ENCODE peak calls at places on chromosomes 1 and 21, in seven cellular contexts. R, K, F, Y, L, V and T are unnamed samples.

GRCh38 chr1:36821386-36821785 is 212.9 kb downstream of the GRIK3 start:
- DNase-seq in R (no peak), K (no peak), F (no peak), Y (no peak), L (no peak), V (no peak), T (no peak)

GRCh38 chr1:7278045-7278444 is 492.8 kb downstream of the CAMTA1 start:
- DNase-seq in R (no peak), K (no peak), F (no peak), Y (no peak), L (no peak), V (no peak), T (no peak)

GRCh38 chr1:184445997-184446396 is 59.2 kb downstream of the C1orf21 start:
- DNase-seq in R (no peak), K (no peak), F (no peak), Y (no peak), L (no peak), V (no peak), T (no peak)

GRCh38 chr1:36342426-36343185 is 19.2 kb upstream of the EVA1B start:
- DNase-seq in R (peak), K (peak), F (peak), Y (peak), L (peak), V (no peak), T (peak)

GRCh38 chr1:55217226-55217996 is 2.2 kb upstream of the USP24 start:
- DNase-seq in R (no peak), K (no peak), F (no peak), Y (no peak), L (no peak), V (no peak), T (no peak)

GRCh38 chr1:89900323-89900722 is 79.5 kb downstream of the LRRC8D start:
- DNase-seq in R (no peak), K (no peak), F (no peak), Y (no peak), L (no peak), V (no peak), T (no peak)

GRCh38 chr1:101338714-101339430 is 102.1 kb downstream of the S1PR1 start:
- DNase-seq in R (no peak), K (no peak), F (peak), Y (no peak), L (no peak), V (no peak), T (no peak)

GRCh38 chr1:171084879-171085278 is 5.8 kb upstream of the FMO3 start:
- DNase-seq in R (no peak), K (no peak), F (peak), Y (no peak), L (no peak), V (no peak), T (no peak)

GRCh38 chr1:113792986-113793385 is 19.3 kb downstream of the RSBN1 start:
- DNase-seq in R (no peak), K (no peak), F (peak), Y (peak), L (no peak), V (no peak), T (peak)

GRCh38 chr1:112618114-112618720 is 724 bp downstream of the ST7L start:
- DNase-seq in R (no peak), K (no peak), F (peak), Y (peak), L (no peak), V (no peak), T (no peak)

GRCh38 chr1:32014937-32015363 is 1.3 kb downstream of the KHDRBS1 start:
- DNase-seq in R (no peak), K (no peak), F (no peak), Y (no peak), L (no peak), V (no peak), T (no peak)

GRCh38 chr1:81071072-81071858 is 729.5 kb upstream of the ADGRL2 start:
- DNase-seq in R (no peak), K (no peak), F (no peak), Y (no peak), L (no peak), V (no peak), T (no peak)

GRCh38 chr1:186122837-186123236 is 252.2 kb downstream of the TPR start:
- DNase-seq in R (no peak), K (no peak), F (no peak), Y (no peak), L (no peak), V (no peak), T (no peak)

GRCh38 chr1:31745898-31746668 is 18.1 kb downstream of the ADGRB2 start:
- DNase-seq in R (no peak), K (no peak), F (no peak), Y (no peak), L (no peak), V (no peak), T (no peak)

GRCh38 chr1:221722254-221723017 is 19.5 kb downstream of the DUSP10 start:
- DNase-seq in R (no peak), K (no peak), F (no peak), Y (no peak), L (no peak), V (no peak), T (no peak)

GRCh38 chr1:27004471-27005165 is 8.0 kb downstream of the TENT5B start:
- DNase-seq in R (peak), K (no peak), F (no peak), Y (no peak), L (no peak), V (no peak), T (peak)

GRCh38 chr21:35352066-35352770 is 303.1 kb upstream of the RUNX1 start:
- DNase-seq in R (no peak), K (no peak), F (peak), Y (peak), L (no peak), V (no peak), T (peak)

GRCh38 chr1:76690784-76691183 is 176.5 kb upstream of the ST6GALNAC5 start:
- DNase-seq in R (no peak), K (no peak), F (no peak), Y (peak), L (no peak), V (no peak), T (no peak)

GRCh38 chr1:202105571-202106339 is 17.0 kb upstream of the GPR37L1 start:
- DNase-seq in R (peak), K (no peak), F (peak), Y (peak), L (no peak), V (no peak), T (peak)

GRCh38 chr21:27796106-27796505 is 829.2 kb upstream of the ADAMTS5 start:
- DNase-seq in R (peak), K (no peak), F (peak), Y (peak), L (no peak), V (no peak), T (no peak)

GRCh38 chr1:31595836-31596736 is 19.8 kb downstream of the TINAGL1 start:
- DNase-seq in R (no peak), K (no peak), F (no peak), Y (no peak), L (no peak), V (no peak), T (no peak)

GRCh38 chr1:157626099-157626498 is 28.2 kb upstream of the FCRL4 start:
- DNase-seq in R (peak), K (no peak), F (no peak), Y (no peak), L (peak), V (no peak), T (no peak)

GRCh38 chr21:32007461-32007860 is 134.6 kb downstream of the HUNK start:
- DNase-seq in R (no peak), K (no peak), F (no peak), Y (peak), L (no peak), V (no peak), T (no peak)

GRCh38 chr1:15757016-15757543 is 1.5 kb upstream of the FBLIM1 start:
- DNase-seq in R (no peak), K (no peak), F (no peak), Y (no peak), L (no peak), V (no peak), T (no peak)

GRCh38 chr1:48775817-48776399 is 783 bp downstream of the BEND5 start:
- DNase-seq in R (no peak), K (no peak), F (no peak), Y (no peak), L (no peak), V (no peak), T (no peak)

GRCh38 chr1:166032901-166033371 is 133.9 kb downstream of the FAM78B start:
- DNase-seq in R (no peak), K (no peak), F (no peak), Y (no peak), L (no peak), V (no peak), T (no peak)

GRCh38 chr1:1421907-1422464 is 910 bp upstream of the ANKRD65 start:
- DNase-seq in R (no peak), K (no peak), F (no peak), Y (no peak), L (no peak), V (no peak), T (no peak)

GRCh38 chr21:44399955-44400790 is 46.8 kb downstream of the TRPM2 start:
- DNase-seq in R (no peak), K (no peak), F (no peak), Y (no peak), L (no peak), V (no peak), T (no peak)

GRCh38 chr1:17211377-17211776 is 6.4 kb downstream of the PADI1 start:
- DNase-seq in R (no peak), K (no peak), F (no peak), Y (no peak), L (no peak), V (no peak), T (no peak)

GRCh38 chr1:17213433-17214148 is 8.7 kb downstream of the PADI1 start:
- DNase-seq in R (no peak), K (no peak), F (no peak), Y (no peak), L (no peak), V (no peak), T (no peak)

GRCh38 chr1:17212487-17213121 is 7.7 kb downstream of the PADI1 start:
- DNase-seq in R (peak), K (peak), F (peak), Y (peak), L (no peak), V (no peak), T (peak)

GRCh38 chr1:17210176-17210575 is 5.2 kb downstream of the PADI1 start:
- DNase-seq in R (no peak), K (no peak), F (no peak), Y (no peak), L (no peak), V (no peak), T (no peak)

DNA sequence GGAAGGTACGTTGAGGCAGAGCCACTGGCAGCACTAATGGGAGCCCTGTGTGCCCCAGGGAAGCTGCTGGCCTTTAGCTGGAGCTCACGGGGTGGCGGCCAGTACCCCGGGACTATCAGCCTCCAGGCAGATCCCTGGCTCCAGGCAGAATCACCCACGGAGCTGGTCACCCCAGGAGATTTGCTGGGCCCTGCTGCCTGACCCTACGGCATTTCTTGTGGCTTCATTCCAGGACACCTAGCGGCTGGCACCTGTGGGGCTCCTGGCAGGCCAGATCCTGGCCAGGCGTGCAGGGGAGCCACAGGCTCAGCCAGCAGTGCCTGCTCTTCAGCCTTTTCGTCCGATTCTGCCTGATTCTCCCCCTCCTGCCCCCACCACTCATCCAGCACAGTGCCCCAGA is 7.1 kb downstream of the PADI1 start:
- DNase-seq in R (no peak), K (no peak), F (no peak), Y (no peak), L (no peak), V (no peak), T (no peak)
- TF ChIP-seq CTCF in R (no peak), K (no peak), F (no peak), Y (no peak), L (no peak), V (peak), T (no peak)

DNA sequence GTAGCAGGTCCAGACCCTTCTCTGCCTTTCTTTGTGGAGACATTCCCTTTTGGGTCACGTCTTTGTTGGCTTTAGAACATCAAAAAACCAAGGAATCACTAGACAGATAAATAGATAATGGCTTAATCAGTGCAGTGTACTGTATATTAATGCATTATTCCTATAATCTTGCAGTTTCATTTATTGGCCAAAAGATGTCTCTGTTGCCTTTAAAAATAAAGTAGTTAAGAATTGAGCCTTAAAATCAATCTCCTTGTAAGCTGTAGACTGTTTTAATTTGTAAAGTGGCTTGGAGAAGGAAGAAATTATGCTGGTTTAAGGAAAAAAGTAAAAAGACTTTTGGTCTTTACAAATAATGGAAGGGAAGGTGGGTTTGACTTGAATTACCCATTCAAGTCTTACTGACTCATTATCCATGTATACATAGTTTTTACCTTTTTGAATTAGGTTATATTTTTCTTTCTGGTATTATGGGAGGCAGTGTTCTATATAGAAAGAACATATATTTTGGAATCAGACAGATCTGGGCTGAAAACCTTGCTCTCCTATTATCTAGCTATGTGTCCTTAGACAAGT is 84.6 kb downstream of the VPS13D start:
- DNase-seq in R (no peak), K (no peak), F (peak), Y (peak), L (no peak), V (no peak), T (no peak)
- TF ChIP-seq CTCF in R (peak), K (peak), F (peak), Y (peak), L (no peak), V (peak), T (peak)

DNA sequence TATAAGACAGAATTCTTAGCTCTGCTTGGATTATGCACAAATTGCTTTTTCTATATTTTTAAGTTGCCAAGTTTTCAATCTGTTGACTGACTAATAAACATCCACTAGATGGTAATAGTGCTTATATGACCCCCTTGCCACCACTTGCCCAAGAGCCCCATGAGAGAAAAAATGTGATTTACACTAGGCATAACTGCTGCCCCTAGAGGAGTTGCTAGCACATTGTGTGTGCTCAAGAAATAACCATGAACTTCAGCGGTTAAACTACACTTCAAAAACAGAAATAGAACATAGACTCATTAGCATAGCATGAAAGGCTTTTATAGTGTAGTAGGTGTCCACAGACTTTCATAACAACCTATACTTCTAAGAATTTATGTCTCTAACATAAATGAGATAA is 61.4 kb downstream of the BRINP3 start:
- DNase-seq in R (peak), K (no peak), F (peak), Y (no peak), L (no peak), V (no peak), T (no peak)
- TF ChIP-seq CTCF in R (peak), K (no peak), F (peak), Y (peak), L (no peak), V (no peak), T (no peak)

DNA sequence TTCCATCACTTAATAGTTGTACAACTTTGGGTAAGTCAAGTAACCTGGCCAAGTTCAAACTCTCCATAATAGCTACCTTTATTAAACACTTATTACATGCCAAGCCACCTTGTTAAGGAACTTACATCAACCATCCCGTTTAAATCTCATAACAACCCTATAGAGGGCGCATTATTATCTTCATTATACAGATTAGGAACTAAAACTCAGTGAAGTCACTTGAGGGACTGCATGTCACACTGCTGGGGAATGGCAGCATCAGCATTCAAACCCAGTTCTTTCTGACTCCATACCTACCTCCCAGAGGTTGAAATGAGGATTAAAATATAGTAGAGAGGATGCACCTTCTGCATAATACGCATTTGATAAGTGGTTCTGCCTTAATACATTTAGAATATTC is 47.1 kb upstream of the PLA2G2C start:
- DNase-seq in R (peak), K (no peak), F (peak), Y (peak), L (no peak), V (no peak), T (peak)
- TF ChIP-seq CTCF in R (peak), K (peak), F (peak), Y (peak), L (no peak), V (peak), T (peak)